ENCODE peak calls at places on chromosomes 4 and X, in five cellular contexts. Z is GM23248; I is pancreas; O is CD4-positive, CD25-positive, alpha-beta regulatory T cell; K is mesendoderm. F is an unnamed sample.

GRCh38 chr4:11228575-11228974 is 200.1 kb downstream of the HS3ST1 start:
- DNase-seq in K (no peak), I (no peak), Z (no peak), O (no peak), F (peak; percentile 58)

GRCh38 chrX:108224727-108225455 is 133.3 kb downstream of the ATG4A start:
- DNase-seq in Z (peak; percentile 40), O (no peak), K (peak; percentile 73), I (no peak), F (peak; percentile 41)

GRCh38 chr4:109754093-109754857 is 24.4 kb upstream of the PLA2G12A start:
- DNase-seq in K (no peak), I (no peak), O (no peak), Z (no peak), F (no peak)

GRCh38 chr4:15544196-15544730 is 74.6 kb downstream of the CC2D2A start:
- DNase-seq in O (no peak), K (peak; percentile 15), I (no peak), Z (no peak), F (no peak)

GRCh38 chr4:67520141-67520540 is 25.2 kb downstream of the CENPC start:
- DNase-seq in O (no peak), I (no peak), Z (no peak), K (peak; percentile 1), F (peak; percentile 35)

GRCh38 chrX:77493677-77494553 is 46.7 kb downstream of the FGF16 start:
- DNase-seq in Z (peak; percentile 55), K (peak; percentile 94), O (no peak), I (no peak), F (peak; percentile 52)

GRCh38 chrX:115940888-115941332 is 229.6 kb upstream of the AGTR2 start:
- DNase-seq in K (peak; percentile 78), Z (peak; percentile 2), I (peak; percentile 72), O (no peak), F (peak; percentile 80)

GRCh38 chr4:43251760-43252317 is 359.3 kb downstream of the GRXCR1 start:
- DNase-seq in K (no peak), O (no peak), I (peak; percentile 4), Z (peak; percentile 9), F (no peak)

GRCh38 chr4:24583451-24584174 is 741 bp downstream of the DHX15 start:
- DNase-seq in K (peak; percentile 78), Z (peak; percentile 77), I (peak; percentile 40), O (peak; percentile 42), F (peak; percentile 57)

GRCh38 chrX:75086731-75087195 is 69.3 kb downstream of the ABCB7 start:
- DNase-seq in K (no peak), I (no peak), O (no peak), Z (no peak), F (no peak)

GRCh38 chr4:16684083-16684482 is 214.4 kb downstream of the LDB2 start:
- DNase-seq in K (no peak), O (no peak), I (no peak), Z (peak; percentile 85), F (no peak)

GRCh38 chr4:143185253-143186107 is 763 bp downstream of the USP38 start:
- DNase-seq in K (peak; percentile 65), O (peak; percentile 14), I (no peak), Z (peak; percentile 51), F (peak; percentile 41)

GRCh38 chr4:76182463-76182862 is 31.2 kb downstream of the SCARB2 start:
- DNase-seq in Z (no peak), I (no peak), K (no peak), O (no peak), F (peak; percentile 46)

GRCh38 chr4:70706516-70706915 is 15.2 kb upstream of the RUFY3 start:
- DNase-seq in O (no peak), I (no peak), K (no peak), Z (peak; percentile 52), F (no peak)

GRCh38 chrX:45070116-45071007 is 130.3 kb downstream of the DIPK2B start:
- DNase-seq in I (no peak), Z (peak; percentile 52), K (peak; percentile 35), O (peak; percentile 1), F (peak; percentile 58)

GRCh38 chr4:144666539-144667175 is 20.7 kb downstream of the HHIP start:
- DNase-seq in I (no peak), Z (peak; percentile 24), O (no peak), K (peak; percentile 33), F (no peak)

GRCh38 chr4:112523008-112523440 is 7.0 kb upstream of the NEUROG2 start:
- DNase-seq in O (peak; percentile 3), K (peak; percentile 82), Z (no peak), I (peak; percentile 67), F (peak; percentile 14)

GRCh38 chr4:3047464-3048286 is 26.7 kb downstream of the HTT-AS start:
- DNase-seq in K (peak; percentile 84), O (peak; percentile 62), I (peak; percentile 52), Z (peak; percentile 65), F (peak; percentile 84)

GRCh38 chr4:40553995-40554394 is 75.7 kb downstream of the RBM47 start:
- DNase-seq in Z (no peak), O (no peak), I (no peak), K (no peak), F (peak; percentile 92)

GRCh38 chr4:40848981-40849380 is 99.2 kb downstream of the NSUN7 start:
- DNase-seq in Z (peak; percentile 54), I (no peak), K (peak; percentile 8), O (no peak), F (no peak)

GRCh38 chr4:160546201-160546600 is 1443.3 kb downstream of the RAPGEF2 start:
- DNase-seq in I (no peak), O (no peak), K (peak; percentile 3), Z (no peak), F (no peak)

GRCh38 chr4:186554485-186554884 is 882 bp downstream of the MTNR1A start:
- DNase-seq in Z (peak; percentile 41), K (peak; percentile 82), O (no peak), I (peak; percentile 9), F (no peak)

GRCh38 chrX:140273921-140274320 is 230.9 kb downstream of the SOX3 start:
- DNase-seq in O (no peak), K (no peak), Z (no peak), I (no peak), F (no peak)

GRCh38 chr4:137300776-137301175 is 231.5 kb downstream of the PCDH18 start:
- DNase-seq in O (no peak), I (no peak), K (no peak), Z (peak; percentile 67), F (no peak)

GRCh38 chrX:20595928-20596550 is 329.3 kb upstream of the RPS6KA3 start:
- DNase-seq in Z (peak; percentile 70), K (peak; percentile 1), O (no peak), I (no peak), F (peak; percentile 68)

GRCh38 chrX:120769576-120770341 is 105.9 kb downstream of the CT47B1 start:
- DNase-seq in Z (peak; percentile 75), O (no peak), I (no peak), K (peak; percentile 28), F (peak; percentile 40)

GRCh38 chr4:185638548-185639301 is 103.4 kb upstream of the PDLIM3 start:
- DNase-seq in I (no peak), O (no peak), Z (peak; percentile 29), K (no peak), F (no peak)

GRCh38 chrX:63784346-63784901 is 590 bp downstream of the ARHGEF9 start:
- DNase-seq in Z (no peak), O (no peak), K (peak; percentile 0), I (no peak), F (no peak)

GRCh38 chrX:43269201-43269600 is 386.9 kb upstream of the MAOA start:
- DNase-seq in O (no peak), Z (no peak), K (no peak), I (no peak), F (no peak)

GRCh38 chrX:136437774-136438173 is 50.0 kb upstream of the BRS3 start:
- DNase-seq in K (no peak), I (peak; percentile 3), Z (no peak), O (no peak), F (no peak)

GRCh38 chr4:151455212-151455611 is 46.2 kb downstream of the FHIP1A start:
- DNase-seq in Z (no peak), O (no peak), K (no peak), I (no peak), F (no peak)

GRCh38 chr4:145909331-145909730 is 29.3 kb downstream of the ZNF827 start:
- DNase-seq in I (peak; percentile 50), Z (peak; percentile 67), O (no peak), K (peak; percentile 96), F (peak; percentile 28)

GRCh38 chrX:82998163-82998562 is 509.9 kb upstream of the POU3F4 start:
- DNase-seq in K (no peak), O (no peak), I (no peak), Z (no peak), F (no peak)

GRCh38 chrX:118353081-118353850 is 7.4 kb downstream of the WDR44 start:
- DNase-seq in K (peak; percentile 83), I (no peak), O (no peak), Z (peak; percentile 31), F (peak; percentile 23)

GRCh38 chr4:95124906-95125504 is 367.2 kb downstream of the BMPR1B start:
- DNase-seq in Z (peak; percentile 82), K (peak; percentile 81), O (no peak), I (no peak), F (peak; percentile 70)

GRCh38 chr4:153153339-153153851 is 50.8 kb upstream of the TRIM2 start:
- DNase-seq in K (peak; percentile 90), I (peak; percentile 18), Z (peak; percentile 76), O (peak; percentile 58), F (peak; percentile 43)

GRCh38 chr4:24476209-24476781 is 108.1 kb downstream of the DHX15 start:
- DNase-seq in Z (peak; percentile 58), I (no peak), O (no peak), K (peak; percentile 30), F (no peak)

GRCh38 chr4:95000076-95000648 is 242.4 kb downstream of the BMPR1B start:
- DNase-seq in K (no peak), Z (no peak), I (no peak), O (no peak), F (no peak)

GRCh38 chrX:154354013-154354412 is 20.4 kb downstream of the FLNA start:
- DNase-seq in I (no peak), Z (no peak), K (no peak), O (no peak), F (no peak)

GRCh38 chrX:154353172-154353843 is 21.1 kb downstream of the FLNA start:
- DNase-seq in K (no peak), Z (no peak), O (no peak), I (no peak), F (no peak)

GRCh38 chrX:154351183-154352011 is 23.0 kb downstream of the FLNA start:
- DNase-seq in K (peak; percentile 0), O (no peak), Z (no peak), I (no peak), F (no peak)

GRCh38 chrX:154352012-154352401 is 22.4 kb downstream of the FLNA start:
- DNase-seq in O (no peak), I (no peak), Z (no peak), K (no peak), F (no peak)

GRCh38 chrX:154352466-154352865 is 22.0 kb downstream of the FLNA start:
- DNase-seq in O (no peak), I (no peak), K (no peak), Z (no peak), F (no peak)
- H3K36me3 ChIP-seq in O (peaks cover 54% of the 10 kb centered on the region), I (no peaks in the 10 kb centered on the region), K (peaks cover 20% of the 10 kb centered on the region), Z (peaks cover 16% of the 10 kb centered on the region), F (peaks cover 95% of the 10 kb centered on the region)

GRCh38 chr4:1340181-1340747 is 6.7 kb upstream of the UVSSA start:
- DNase-seq in Z (no peak), I (no peak), O (no peak), K (no peak), F (no peak)
- H3K36me3 ChIP-seq in Z (peaks cover 30% of the 10 kb centered on the region), I (no peaks in the 10 kb centered on the region), O (peaks cover 44% of the 10 kb centered on the region), K (peaks cover 14% of the 10 kb centered on the region), F (peaks cover 49% of the 10 kb centered on the region)

GRCh38 chr4:73375328-73375741 is 28.8 kb upstream of the ALB start:
- DNase-seq in O (no peak), Z (no peak), K (no peak), I (no peak), F (no peak)
- H3K36me3 ChIP-seq in O (no peaks in the 10 kb centered on the region), Z (no peaks in the 10 kb centered on the region), K (no peaks in the 10 kb centered on the region), I (no peaks in the 10 kb centered on the region), F (no peaks in the 10 kb centered on the region)

GRCh38 chr4:84750260-84750955 is 167.5 kb downstream of the CDS1 start:
- DNase-seq in K (peak; percentile 54), Z (peak; percentile 67), O (no peak), I (no peak), F (no peak)
- H3K36me3 ChIP-seq in K (peaks cover 6% of the 10 kb centered on the region), Z (peaks cover 50% of the 10 kb centered on the region), O (no peaks in the 10 kb centered on the region), I (peaks cover 3% of the 10 kb centered on the region), F (peaks cover 26% of the 10 kb centered on the region)